ENCODE peak calls at places on chromosomes 12 and 14, in eight cellular contexts. C is OCI-M1; F is NCI-H2081; O is GDM1; S is glomerular endothelial cell; I is hepatocyte; R is stimulated activated CD4-positive, alpha-beta T cell treated with anti-CD3 and anti-CD28 coated beads, Interleukin-2, amount 100 ng/mL, for 24 hours; Q is myocyte. T is an unnamed sample.

GRCh38 chr12:93699271-93700141 is 22.3 kb downstream of the CRADD start:
- DNase-seq in I (no peak), C (peak), F (no peak), O (no peak), Q (peak), S (no peak), R (no peak), T (no peak)

GRCh38 chr14:26199599-26200370 is 398.0 kb downstream of the NOVA1 start:
- DNase-seq in S (no peak), R (no peak), O (peak), I (no peak), C (peak), F (no peak), Q (peak), T (no peak)

GRCh38 chr12:120939523-120939922 is 35.4 kb upstream of the SPPL3 start:
- DNase-seq in O (peak), R (no peak), Q (no peak), C (peak), I (no peak), S (no peak), F (no peak), T (no peak)

GRCh38 chr14:101110729-101111619 is 207.5 kb upstream of the RTL1 start:
- DNase-seq in Q (no peak), C (no peak), I (no peak), F (no peak), O (no peak), R (no peak), S (no peak), T (no peak)

GRCh38 chr14:100906420-100906819 is 2.9 kb upstream of the RTL1 start:
- DNase-seq in C (no peak), S (no peak), O (no peak), R (no peak), I (no peak), Q (no peak), F (no peak), T (no peak)

GRCh38 chr12:31897791-31898503 is 61.3 kb upstream of the RESF1 start:
- DNase-seq in R (peak), O (no peak), C (peak), F (no peak), I (peak), S (no peak), Q (peak), T (peak)

GRCh38 chr12:122123051-122123760 is 44.6 kb downstream of the MLXIP start:
- DNase-seq in C (peak), F (peak), S (no peak), I (peak), Q (peak), R (peak), O (peak), T (peak)

GRCh38 chr12:93572712-93573551 is 457 bp downstream of the SOCS2 start:
- DNase-seq in Q (no peak), C (peak), O (no peak), R (peak), F (no peak), I (peak), S (no peak), T (peak)

GRCh38 chr14:31263485-31264133 is 56.0 kb upstream of the HECTD1 start:
- DNase-seq in F (no peak), I (peak), R (no peak), O (no peak), C (no peak), Q (peak), S (peak), T (no peak)

GRCh38 chr12:78671295-78671694 is 193.3 kb upstream of the SYT1 start:
- DNase-seq in F (no peak), C (no peak), O (no peak), I (peak), S (no peak), Q (no peak), R (no peak), T (no peak)

GRCh38 chr12:42213954-42214426 is 24.1 kb downstream of the YAF2 start:
- DNase-seq in R (no peak), I (peak), O (no peak), C (no peak), Q (peak), S (no peak), F (no peak), T (no peak)

GRCh38 chr14:59882957-59883356 is 12.4 kb upstream of the RTN1 start:
- DNase-seq in O (no peak), Q (no peak), F (no peak), I (no peak), C (peak), R (no peak), S (no peak), T (no peak)

GRCh38 chr12:43210437-43211197 is 341.4 kb downstream of the ADAMTS20 start:
- DNase-seq in I (no peak), C (peak), O (no peak), S (no peak), R (no peak), Q (peak), F (no peak), T (no peak)

T was measured in activated naive CD8-positive, alpha-beta T cell treated with anti-CD3 and anti-CD28 coated beads for 36 hours.